ENCODE peak calls at places on chromosomes 7 and 10, in eight cellular contexts. U is aorta, I is IMR-90, Q is endothelial cell of umbilical vein, C is PC-3, Y is tibial artery, T is neuronal stem cell, F is right atrium auricular region. S is an unnamed sample. For H3K4me1 and H3K9me3, the result is how much of the 10 kb centered on the place peaks cover.

GRCh38 chr7:137862964-137863363 is 16.2 kb upstream of the DGKI start:
- DNase-seq in Q (no peak), F (no peak), T (no peak), C (no peak), Y (no peak), I (no peak), U (no peak), S (no peak)

GRCh38 chr7:69674701-69675182 is 76.5 kb downstream of the AUTS2 start:
- DNase-seq in F (no peak), C (no peak), Q (no peak), Y (no peak), T (no peak), U (no peak), I (no peak), S (no peak)

GRCh38 chr7:116052006-116052405 is 21.4 kb upstream of the TFEC start:
- DNase-seq in I (peak), F (no peak), Q (no peak), U (no peak), Y (no peak), C (no peak), T (no peak), S (no peak)

GRCh38 chr7:92255308-92255707 is 9.5 kb downstream of the ANKIB1 start:
- DNase-seq in I (peak), F (no peak), U (no peak), T (no peak), Q (no peak), C (peak), Y (peak), S (no peak)

GRCh38 chr7:65980478-65981250 is 1.3 kb downstream of the GUSB start:
- DNase-seq in U (peak), T (no peak), C (peak), Q (peak), I (no peak), Y (peak), F (peak), S (peak)

GRCh38 chr10:98323221-98324164 is 55.5 kb upstream of the LOXL4 start:
- DNase-seq in T (no peak), U (peak), Y (peak), F (peak), C (peak), Q (peak), I (peak), S (no peak)

GRCh38 chr7:100177040-100178001 is at the start of the genes GPC2 and STAG3:
- DNase-seq in T (peak), Q (peak), F (peak), I (peak), Y (peak), C (peak), U (peak), S (peak)

GRCh38 chr10:98778277-98778759 is 331.6 kb upstream of the HPS1 start:
- DNase-seq in Y (no peak), U (no peak), I (no peak), Q (no peak), F (no peak), T (no peak), C (no peak), S (no peak)

GRCh38 chr10:75013007-75013406 is 98.4 kb upstream of the SAMD8 start:
- DNase-seq in Q (no peak), T (no peak), Y (no peak), C (no peak), U (no peak), F (no peak), I (no peak), S (no peak)

GRCh38 chr10:75015440-75015839 is 96.0 kb upstream of the SAMD8 start:
- DNase-seq in Y (no peak), I (no peak), T (no peak), U (no peak), C (no peak), Q (no peak), F (no peak), S (no peak)

GRCh38 chr10:75013522-75013921 is 97.9 kb upstream of the SAMD8 start:
- DNase-seq in T (no peak), Y (no peak), I (no peak), Q (no peak), F (no peak), U (no peak), C (no peak), S (no peak)

GRCh38 chr10:75016290-75016689 is 95.2 kb upstream of the SAMD8 start:
- DNase-seq in F (no peak), Q (no peak), I (no peak), Y (no peak), U (no peak), T (no peak), C (no peak), S (no peak)

DNA sequence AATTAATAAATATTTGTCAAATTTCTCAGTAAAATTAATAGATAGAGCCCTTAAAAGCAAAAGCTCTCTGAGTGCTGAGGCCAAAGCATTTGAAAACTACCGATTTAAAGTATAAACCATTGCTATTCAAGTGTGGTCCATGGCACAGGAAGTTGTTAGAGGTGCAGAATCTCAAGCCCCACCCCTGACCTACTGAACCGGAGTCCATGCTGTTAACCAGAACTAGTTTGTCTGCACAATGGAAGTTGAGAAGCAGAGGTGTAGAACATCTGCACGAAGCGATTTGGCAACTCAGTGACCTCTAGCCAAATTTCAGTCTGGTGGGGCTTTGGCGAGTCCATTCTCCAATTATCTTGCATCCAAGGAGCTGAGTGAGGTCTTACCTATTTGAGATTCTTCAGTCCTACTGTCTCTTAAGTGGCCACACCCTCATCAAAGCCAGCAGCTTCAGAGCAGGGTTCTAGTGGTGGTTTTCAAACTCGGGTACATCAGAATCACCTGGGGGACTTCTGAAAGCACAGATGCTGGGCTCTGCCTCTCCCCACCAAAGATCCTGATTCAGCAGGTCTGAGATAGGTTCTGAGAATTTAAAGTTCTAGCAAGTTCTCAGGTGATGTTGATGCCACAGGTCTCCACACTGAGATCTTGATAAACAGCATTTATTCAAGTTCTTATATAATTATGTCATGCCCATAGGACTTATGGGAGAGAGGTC is 96.8 kb upstream of the SAMD8 start:
- DNase-seq in F (no peak), T (no peak), Q (no peak), I (no peak), U (no peak), Y (no peak), C (no peak), S (no peak)
- H3K4me1 ChIP-seq in F (under half), T (under half), Q (under half), I (under half), U (under half), Y (under half), C (under half), S (under half)

GRCh38 chr7:4166340-4166739 is 515.8 kb upstream of the FOXK1 start:
- DNase-seq in Y (no peak), U (no peak), T (no peak), I (no peak), Q (no peak), F (no peak), C (no peak), S (no peak)
- H3K9me3 ChIP-seq in Y (under half), U (under half), T (under half), I (under half), Q (under half), F (under half), C (under half), S (under half)

GRCh38 chr10:117130862-117131389 is 7.1 kb downstream of the VAX1 start:
- DNase-seq in C (no peak), I (no peak), T (no peak), Q (no peak), Y (no peak), F (no peak), U (no peak), S (no peak)
- H3K4me3 ChIP-seq in C (no peak), I (peak), T (no peak), Q (no peak), Y (no peak), F (no peak), U (no peak), S (no peak)

GRCh38 chr7:42522227-42522991 is 285.4 kb upstream of the GLI3 start:
- DNase-seq in T (peak), C (no peak), Q (no peak), I (no peak), F (no peak), U (no peak), Y (no peak), S (no peak)
- H3K4me1 ChIP-seq in T (under half), C (under half), Q (under half), I (under half), F (under half), U (under half), Y (under half), S (under half)

GRCh38 chr7:158000160-158000559 is 587.5 kb downstream of the PTPRN2 start:
- DNase-seq in Q (no peak), Y (no peak), U (no peak), C (peak), T (no peak), F (no peak), I (no peak), S (no peak)
- H3K9me3 ChIP-seq in Q (under half), Y (under half), U (under half), C (under half), T (under half), F (under half), I (under half), S (under half)

GRCh38 chr10:132421377-132422168 is 24.6 kb downstream of the PWWP2B start:
- DNase-seq in Q (no peak), Y (peak), I (peak), C (peak), T (no peak), U (peak), F (peak), S (peak)
- H3K4me3 ChIP-seq in Q (no peak), Y (peak), I (no peak), C (peak), T (no peak), U (no peak), F (peak), S (no peak)

GRCh38 chr10:96743988-96744585 is 23.8 kb upstream of the PIK3AP1 start:
- DNase-seq in F (no peak), Y (no peak), T (no peak), U (no peak), Q (no peak), C (no peak), I (peak), S (no peak)
- H3K4me1 ChIP-seq in F (under half), Y (under half), T (under half), U (under half), Q (under half), C (under half), I (under half), S (under half)

GRCh38 chr10:121007264-121007663 is 156.1 kb downstream of the WDR11 start:
- DNase-seq in I (no peak), Y (no peak), F (no peak), Q (no peak), T (no peak), U (no peak), C (no peak), S (no peak)
- H3K9me3 ChIP-seq in I (under half), Y (under half), F (under half), Q (under half), T (under half), U (under half), C (under half), S (under half)

DNA sequence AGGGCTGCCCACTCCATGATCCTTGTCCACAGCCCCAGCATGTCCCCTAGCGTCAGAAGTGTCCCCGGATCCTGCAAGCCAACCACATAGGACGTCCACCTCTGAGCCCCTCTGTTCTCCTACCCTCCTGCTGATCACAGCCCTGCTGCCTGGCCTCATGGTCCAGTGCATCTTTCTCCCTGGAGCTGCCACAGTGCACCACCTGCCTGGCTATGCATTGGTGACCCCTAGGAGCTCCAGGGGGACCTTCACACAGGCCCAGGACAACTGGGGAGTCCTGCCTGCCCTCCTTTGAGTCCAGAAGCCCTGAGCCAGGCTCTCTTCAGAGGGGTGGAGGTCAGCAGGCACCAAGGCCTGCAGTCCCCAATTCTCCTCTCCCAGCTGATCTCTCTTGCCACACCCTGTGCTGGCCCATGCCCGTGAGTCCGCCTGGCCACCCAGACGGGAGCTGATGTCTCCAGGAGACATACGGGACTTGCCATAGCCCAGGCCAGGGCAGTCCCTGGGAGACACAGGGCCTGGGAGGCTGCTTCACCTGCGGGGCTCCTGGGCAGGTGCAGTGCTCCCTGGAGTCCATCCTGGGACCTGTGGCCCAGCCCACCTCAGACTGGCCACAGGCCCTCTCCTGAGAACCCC is 77.4 kb upstream of the RET start:
- DNase-seq in T (no peak), Q (no peak), C (no peak), Y (peak), U (no peak), I (no peak), F (no peak), S (no peak)
- H3K4me3 ChIP-seq in T (no peak), Q (no peak), C (no peak), Y (no peak), U (no peak), I (no peak), F (no peak), S (no peak)